ENCODE peak calls at places on chromosomes 2 and 18, in four cellular contexts. One of them, this sample, is unnamed. For H3K27me3, the result is how much of the 10 kb centered on the place peaks cover.

GRCh38 chr18:10167759-10168158 is 253.9 kb downstream of the VAPA start:
- DNase-seq in HepG2: no peak
- DNase-seq in H1: no peak
- DNase-seq in K562: no peak
- DNase-seq in this sample: no peak

GRCh38 chr2:212548459-212548815 is 9.8 kb upstream of the ERBB4 start:
- DNase-seq in HepG2: peak
- DNase-seq in H1: no peak
- DNase-seq in K562: no peak
- DNase-seq in this sample: peak

GRCh38 chr2:218540015-218540414 is 28.1 kb downstream of the USP37 start:
- DNase-seq in HepG2: no peak
- DNase-seq in H1: no peak
- DNase-seq in K562: no peak
- DNase-seq in this sample: no peak

GRCh38 chr18:26685438-26686173 is 137.3 kb upstream of the KCTD1 start:
- DNase-seq in HepG2: peak
- DNase-seq in H1: peak
- DNase-seq in K562: no peak
- DNase-seq in this sample: no peak

GRCh38 chr2:145287686-145288085 is 767.8 kb upstream of the ZEB2 start:
- DNase-seq in HepG2: no peak
- DNase-seq in H1: no peak
- DNase-seq in K562: no peak
- DNase-seq in this sample: no peak

GRCh38 chr18:50058731-50059130 is 136.2 kb downstream of the MYO5B start:
- DNase-seq in HepG2: no peak
- DNase-seq in H1: no peak
- DNase-seq in K562: no peak
- DNase-seq in this sample: no peak

GRCh38 chr2:113602869-113603466 is 24.1 kb upstream of the RABL2A start:
- DNase-seq in HepG2: no peak
- DNase-seq in H1: no peak
- DNase-seq in K562: no peak
- DNase-seq in this sample: no peak

GRCh38 chr2:42906557-42907380 is 114.4 kb upstream of the HAAO start:
- DNase-seq in HepG2: no peak
- DNase-seq in H1: peak
- DNase-seq in K562: peak
- DNase-seq in this sample: no peak

GRCh38 chr18:37322497-37323035 is 243.0 kb downstream of the CELF4 start:
- DNase-seq in HepG2: peak
- DNase-seq in H1: peak
- DNase-seq in K562: peak
- DNase-seq in this sample: peak

GRCh38 chr2:233267516-233268245 is 16.2 kb downstream of the ATG16L1 start:
- DNase-seq in HepG2: no peak
- DNase-seq in H1: no peak
- DNase-seq in K562: no peak
- DNase-seq in this sample: no peak

GRCh38 chr2:240095556-240096523 is 40.3 kb downstream of the COPS9 start:
- DNase-seq in HepG2: no peak
- DNase-seq in H1: peak
- DNase-seq in K562: no peak
- DNase-seq in this sample: no peak

GRCh38 chr2:61554604-61555003 is 16.4 kb upstream of the XPO1 start:
- DNase-seq in HepG2: no peak
- DNase-seq in H1: no peak
- DNase-seq in K562: no peak
- DNase-seq in this sample: no peak

GRCh38 chr2:88686320-88686719 is 5.2 kb upstream of the RPIA start:
- DNase-seq in HepG2: peak
- DNase-seq in H1: no peak
- DNase-seq in K562: no peak
- DNase-seq in this sample: no peak

GRCh38 chr2:18062892-18063291 is 184.4 kb downstream of the KCNS3 start:
- DNase-seq in HepG2: no peak
- DNase-seq in H1: no peak
- DNase-seq in K562: no peak
- DNase-seq in this sample: no peak

GRCh38 chr2:27756544-27757498 is 14.7 kb upstream of the MRPL33 start:
- DNase-seq in HepG2: no peak
- DNase-seq in H1: no peak
- DNase-seq in K562: no peak
- DNase-seq in this sample: no peak

GRCh38 chr2:217095511-217096205 is 235.8 kb upstream of the TNP1 start:
- DNase-seq in HepG2: no peak
- DNase-seq in H1: no peak
- DNase-seq in K562: no peak
- DNase-seq in this sample: no peak

GRCh38 chr2:69770193-69770702 is 28.3 kb downstream of the ANXA4 start:
- DNase-seq in HepG2: peak
- DNase-seq in H1: no peak
- DNase-seq in K562: peak
- DNase-seq in this sample: peak

GRCh38 chr2:30239308-30240161 is 8.2 kb downstream of the LBH start:
- DNase-seq in HepG2: peak
- DNase-seq in H1: peak
- DNase-seq in K562: peak
- DNase-seq in this sample: peak

GRCh38 chr18:65516209-65516608 is 234.6 kb upstream of the CDH7 start:
- DNase-seq in HepG2: no peak
- DNase-seq in H1: no peak
- DNase-seq in K562: no peak
- DNase-seq in this sample: no peak

GRCh38 chr2:234495801-234496441 is 960 bp downstream of the ARL4C start:
- DNase-seq in HepG2: no peak
- DNase-seq in H1: peak
- DNase-seq in K562: no peak
- DNase-seq in this sample: no peak

GRCh38 chr2:45736757-45737704 is 85.6 kb downstream of the PRKCE start:
- DNase-seq in HepG2: no peak
- DNase-seq in H1: no peak
- DNase-seq in K562: no peak
- DNase-seq in this sample: no peak

GRCh38 chr2:30447149-30448045 is at the start of gene LCLAT1:
- DNase-seq in HepG2: peak
- DNase-seq in H1: peak
- DNase-seq in K562: peak
- DNase-seq in this sample: peak

GRCh38 chr18:76402026-76402990 is 92.7 kb downstream of the ZNF516 start:
- DNase-seq in HepG2: no peak
- DNase-seq in H1: no peak
- DNase-seq in K562: no peak
- DNase-seq in this sample: no peak

GRCh38 chr2:223846524-223846923 is 9.1 kb upstream of the AP1S3 start:
- DNase-seq in HepG2: no peak
- DNase-seq in H1: no peak
- DNase-seq in K562: no peak
- DNase-seq in this sample: no peak

GRCh38 chr2:10901160-10901559 is 10.6 kb upstream of the KCNF1 start:
- DNase-seq in HepG2: no peak
- DNase-seq in H1: no peak
- DNase-seq in K562: no peak
- DNase-seq in this sample: peak

GRCh38 chr2:68088950-68089349 is 26.1 kb upstream of the C1D start:
- DNase-seq in HepG2: no peak
- DNase-seq in H1: no peak
- DNase-seq in K562: no peak
- DNase-seq in this sample: no peak

GRCh38 chr2:37523861-37524362 is 147.5 kb downstream of the CDC42EP3 start:
- DNase-seq in HepG2: no peak
- DNase-seq in H1: no peak
- DNase-seq in K562: no peak
- DNase-seq in this sample: no peak

GRCh38 chr2:144922519-144922918 is 402.6 kb upstream of the ZEB2 start:
- DNase-seq in HepG2: no peak
- DNase-seq in H1: no peak
- DNase-seq in K562: no peak
- DNase-seq in this sample: no peak

GRCh38 chr2:100831831-100832230 is 11.9 kb downstream of the NPAS2 start:
- DNase-seq in HepG2: no peak
- DNase-seq in H1: no peak
- DNase-seq in K562: no peak
- DNase-seq in this sample: no peak

GRCh38 chr2:161250864-161251436 is 57.3 kb upstream of the PSMD14 start:
- DNase-seq in HepG2: peak
- DNase-seq in H1: no peak
- DNase-seq in K562: peak
- DNase-seq in this sample: peak

GRCh38 chr2:12340164-12340563 is 376.6 kb upstream of the TRIB2 start:
- DNase-seq in HepG2: no peak
- DNase-seq in H1: no peak
- DNase-seq in K562: no peak
- DNase-seq in this sample: no peak

GRCh38 chr2:160876029-160876428 is 284.2 kb upstream of the TANK start:
- DNase-seq in HepG2: no peak
- DNase-seq in H1: no peak
- DNase-seq in K562: no peak
- DNase-seq in this sample: no peak

GRCh38 chr2:237102428-237102827 is 16.7 kb downstream of the COPS8 start:
- DNase-seq in HepG2: no peak
- DNase-seq in H1: no peak
- DNase-seq in K562: no peak
- DNase-seq in this sample: no peak

GRCh38 chr18:44896817-44897216 is 216.1 kb downstream of the SETBP1 start:
- DNase-seq in HepG2: no peak
- DNase-seq in H1: no peak
- DNase-seq in K562: no peak
- DNase-seq in this sample: no peak

GRCh38 chr2:158923180-158923594 is 45.3 kb upstream of the TANC1 start:
- DNase-seq in HepG2: no peak
- DNase-seq in H1: peak
- DNase-seq in K562: no peak
- DNase-seq in this sample: no peak

GRCh38 chr2:99166218-99166617 is 11.5 kb downstream of the LIPT1 start:
- DNase-seq in HepG2: no peak
- DNase-seq in H1: no peak
- DNase-seq in K562: no peak
- DNase-seq in this sample: no peak

GRCh38 chr18:11260963-11261441 is 111.6 kb upstream of the PIEZO2 start:
- DNase-seq in HepG2: no peak
- DNase-seq in H1: no peak
- DNase-seq in K562: no peak
- DNase-seq in this sample: no peak

GRCh38 chr2:102063948-102064678 is 72.4 kb downstream of the IL1R2 start:
- DNase-seq in HepG2: peak
- DNase-seq in H1: no peak
- DNase-seq in K562: peak
- DNase-seq in this sample: peak

GRCh38 chr2:102065675-102066252 is 74.0 kb downstream of the IL1R2 start:
- DNase-seq in HepG2: peak
- DNase-seq in H1: no peak
- DNase-seq in K562: peak
- DNase-seq in this sample: peak

GRCh38 chr2:102063360-102063947 is 71.7 kb downstream of the IL1R2 start:
- DNase-seq in HepG2: no peak
- DNase-seq in H1: no peak
- DNase-seq in K562: no peak
- DNase-seq in this sample: no peak

GRCh38 chr2:102066554-102066953 is 74.8 kb downstream of the IL1R2 start:
- DNase-seq in HepG2: no peak
- DNase-seq in H1: no peak
- DNase-seq in K562: no peak
- DNase-seq in this sample: no peak

GRCh38 chr2:102064679-102065674 is 73.2 kb downstream of the IL1R2 start:
- DNase-seq in HepG2: peak
- DNase-seq in H1: no peak
- DNase-seq in K562: peak
- DNase-seq in this sample: no peak
- TF ChIP-seq FOSL1 in HepG2: peak
- TF ChIP-seq FOSL1 in H1: no peak
- TF ChIP-seq FOSL1 in K562: no peak
- TF ChIP-seq FOSL1 in this sample: no peak

DNA sequence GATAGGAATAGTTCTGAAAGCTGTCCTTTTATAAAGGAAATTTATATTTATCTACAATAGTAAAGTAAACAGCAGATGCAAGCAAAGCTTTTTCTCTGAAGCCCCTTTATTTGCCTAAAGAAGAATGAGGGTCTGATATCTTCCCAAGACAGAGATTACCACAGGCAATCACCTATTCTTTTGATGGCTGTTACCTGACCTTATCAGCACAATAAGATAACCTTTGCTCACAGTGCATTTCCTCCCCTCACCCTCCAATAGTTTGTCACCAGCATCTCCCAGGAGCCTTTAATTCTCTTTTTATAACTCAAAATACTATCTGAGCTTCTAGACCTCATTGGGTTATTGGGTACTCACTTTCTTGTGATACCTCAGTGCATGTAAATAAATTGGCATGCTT is 6.5 kb upstream of the CFAP221 start:
- DNase-seq in HepG2: no peak
- DNase-seq in H1: no peak
- DNase-seq in K562: no peak
- DNase-seq in this sample: no peak
- H3K27me3 ChIP-seq in HepG2: under half
- H3K27me3 ChIP-seq in H1: under half
- H3K27me3 ChIP-seq in K562: under half
- H3K27me3 ChIP-seq in this sample: under half

DNA sequence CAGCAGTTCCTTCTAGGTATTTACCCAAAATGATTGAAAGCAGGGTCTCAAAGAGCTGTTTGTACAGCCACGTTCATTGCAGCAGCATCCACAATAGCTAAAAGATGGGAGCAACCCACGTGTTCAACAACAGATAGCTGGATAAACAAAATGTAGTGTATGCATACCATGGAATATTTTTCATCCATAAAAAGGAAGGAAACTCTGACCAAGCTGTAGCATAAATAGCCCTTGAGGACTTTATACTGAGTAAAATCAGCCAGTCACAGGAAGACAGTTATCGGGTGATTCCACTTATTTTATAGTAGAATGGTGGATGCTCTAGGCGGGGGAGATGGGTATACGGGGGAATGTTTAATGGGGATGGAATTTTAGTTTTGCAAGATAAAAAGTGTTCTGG is 7.5 kb downstream of the TRAPPC12 start:
- DNase-seq in HepG2: no peak
- DNase-seq in H1: no peak
- DNase-seq in K562: no peak
- DNase-seq in this sample: no peak
- TF ChIP-seq FOSL1 in HepG2: no peak
- TF ChIP-seq FOSL1 in H1: no peak
- TF ChIP-seq FOSL1 in K562: no peak
- TF ChIP-seq FOSL1 in this sample: no peak

GRCh38 chr2:126979039-126979438 is 80.3 kb downstream of the TEX51 start:
- DNase-seq in HepG2: no peak
- DNase-seq in H1: no peak
- DNase-seq in K562: no peak
- DNase-seq in this sample: no peak
- H3K27me3 ChIP-seq in HepG2: under half
- H3K27me3 ChIP-seq in H1: under half
- H3K27me3 ChIP-seq in K562: under half
- H3K27me3 ChIP-seq in this sample: under half